ENCODE peak calls at places on chromosomes 3 and 15, in seven cellular contexts. T is HEK293T; P is HS-27A; Q is RPMI7951; C is aorta; N is HT1080; R is activated naive CD8-positive, alpha-beta T cell treated with anti-CD3 and anti-CD28 coated beads for 36 hours. W is an unnamed sample.

GRCh38 chr3:2645001-2645400 is 465.2 kb downstream of the IL5RA start:
- DNase-seq in T (no peak), P (no peak), Q (no peak), C (no peak), N (no peak), R (no peak), W (no peak)

GRCh38 chr3:42742259-42742658 is 30.8 kb downstream of the CCDC13 start:
- DNase-seq in T (no peak), P (no peak), Q (no peak), C (no peak), N (no peak), R (no peak), W (peak; percentile 10)

GRCh38 chr3:101926594-101927105 is 77.3 kb downstream of the NFKBIZ start:
- DNase-seq in T (no peak), P (no peak), Q (peak; percentile 66), C (no peak), N (peak; percentile 96), R (no peak), W (no peak)

GRCh38 chr15:74449643-74450205 is 11.2 kb downstream of the UBL7 start:
- DNase-seq in T (no peak), P (no peak), Q (no peak), C (no peak), N (no peak), R (no peak), W (no peak)

GRCh38 chr3:158659454-158660237 is 12.8 kb downstream of the LXN start:
- DNase-seq in T (peak; percentile 59), P (peak; percentile 23), Q (peak; percentile 78), C (no peak), N (peak; percentile 78), R (peak; percentile 36), W (peak; percentile 70)

GRCh38 chr3:16373270-16373785 is 108.3 kb downstream of the OXNAD1 start:
- DNase-seq in T (no peak), P (no peak), Q (no peak), C (no peak), N (no peak), R (no peak), W (no peak)

GRCh38 chr15:49737138-49737537 is 116.3 kb downstream of the DTWD1 start:
- DNase-seq in T (no peak), P (no peak), Q (no peak), C (no peak), N (no peak), R (no peak), W (no peak)

GRCh38 chr15:74264081-74264501 is 28.0 kb downstream of the CCDC33 start:
- DNase-seq in T (no peak), P (no peak), Q (no peak), C (no peak), N (no peak), R (no peak), W (no peak)

GRCh38 chr3:17810759-17811158 is 68.3 kb upstream of the TBC1D5 start:
- DNase-seq in T (no peak), P (peak; percentile 62), Q (peak; percentile 52), C (no peak), N (peak; percentile 81), R (no peak), W (no peak)

GRCh38 chr3:141425523-141426233 is 57.4 kb downstream of the ZBTB38 start:
- DNase-seq in T (no peak), P (no peak), Q (peak; percentile 56), C (no peak), N (no peak), R (no peak), W (no peak)

GRCh38 chr15:63371297-63371918 is 10.2 kb downstream of the CA12 start:
- DNase-seq in T (no peak), P (no peak), Q (peak; percentile 63), C (no peak), N (no peak), R (no peak), W (no peak)

GRCh38 chr3:184604039-184604955 is 42.7 kb downstream of the EPHB3 start:
- DNase-seq in T (no peak), P (no peak), Q (no peak), C (no peak), N (no peak), R (no peak), W (no peak)

W was measured in D341Med.